ENCODE peak calls at places on chromosomes 11 and 22, in seven cellular contexts. T, I, S, H, W, K and L are unnamed samples.

GRCh38 chr11:63851354-63851753 is 12.4 kb downstream of the MARK2 start:
- DNase-seq in T (no peak), H (no peak), W (no peak), I (no peak), K (no peak), S (no peak), L (no peak)

GRCh38 chr11:33691051-33691864 is 9.4 kb downstream of the C11orf91 start:
- DNase-seq in I (no peak), W (no peak), K (no peak), S (no peak), H (no peak), T (no peak), L (peak)

GRCh38 chr22:19178065-19178658 is 374 bp downstream of the SLC25A1 start:
- DNase-seq in W (no peak), I (peak), T (no peak), S (no peak), K (no peak), H (peak), L (peak)

GRCh38 chr11:114377612-114378267 is 22.6 kb downstream of the C11orf71 start:
- DNase-seq in K (no peak), H (peak), T (no peak), W (no peak), S (no peak), I (peak), L (no peak)

GRCh38 chr11:58060939-58061672 is 30.4 kb downstream of the OR6Q1 start:
- DNase-seq in S (no peak), T (no peak), I (peak), H (no peak), W (no peak), K (no peak), L (no peak)

GRCh38 chr11:75719089-75719638 is 1.5 kb downstream of the MOGAT2 start:
- DNase-seq in T (no peak), I (no peak), K (no peak), W (no peak), S (no peak), H (no peak), L (no peak)

GRCh38 chr11:19995131-19995530 is 165.1 kb downstream of the DBX1 start:
- DNase-seq in H (peak), S (no peak), K (no peak), W (peak), T (no peak), I (no peak), L (peak)

GRCh38 chr22:37633082-37633692 is 6.3 kb upstream of the SH3BP1 start:
- DNase-seq in W (no peak), I (no peak), H (no peak), S (no peak), T (no peak), K (no peak), L (no peak)

GRCh38 chr11:10147195-10147594 is 146.8 kb downstream of the SBF2 start:
- DNase-seq in W (no peak), I (no peak), K (no peak), H (no peak), S (no peak), T (no peak), L (no peak)

GRCh38 chr22:35842954-35843353 is 125.3 kb downstream of the APOL5 start:
- DNase-seq in S (no peak), H (peak), I (peak), W (no peak), T (no peak), K (no peak), L (peak)

GRCh38 chr11:1072821-1073231 is 1.8 kb upstream of the MUC2 start:
- DNase-seq in I (no peak), S (no peak), K (no peak), T (no peak), H (no peak), W (no peak), L (no peak)

GRCh38 chr11:88631497-88631896 is 294.0 kb upstream of the CTSC start:
- DNase-seq in S (no peak), W (no peak), H (no peak), T (no peak), K (no peak), I (peak), L (no peak)

GRCh38 chr11:128784059-128784804 is 82.9 kb downstream of the KCNJ1 start:
- DNase-seq in W (no peak), K (no peak), T (no peak), I (peak), H (no peak), S (no peak), L (no peak)

GRCh38 chr11:12377824-12378593 is 638 bp downstream of the PARVA start:
- DNase-seq in I (peak), S (no peak), K (no peak), T (no peak), H (peak), W (peak), L (peak)